ENCODE peak calls at places on chromosomes 5 and 9, in ten cellular contexts. L, N, F, I, K, J, A, C, M and X are unnamed samples.

GRCh38 chr5:163189023-163189553 is 248.3 kb upstream of the CCNG1 start:
- DNase-seq in L (no peak), N (no peak), F (no peak), I (no peak), K (no peak), J (no peak), A (no peak), C (no peak), M (no peak), X (no peak)

GRCh38 chr5:32687167-32687831 is 23.8 kb upstream of the NPR3 start:
- DNase-seq in L (no peak), N (no peak), F (no peak), I (peak), K (peak), J (no peak), A (no peak), C (no peak), M (peak), X (no peak)

GRCh38 chr9:128339761-128340690 is at the start of gene SLC27A4:
- DNase-seq in L (peak), N (peak), F (peak), I (peak), K (peak), J (peak), A (peak), C (peak), M (peak), X (peak)

GRCh38 chr5:32961066-32961429 is 249.9 kb downstream of the NPR3 start:
- DNase-seq in L (no peak), N (peak), F (no peak), I (peak), K (no peak), J (no peak), A (no peak), C (no peak), M (no peak), X (no peak)

GRCh38 chr9:129069128-129069824 is 11.6 kb upstream of the DOLPP1 start:
- DNase-seq in L (no peak), N (no peak), F (peak), I (peak), K (no peak), J (no peak), A (peak), C (no peak), M (peak), X (no peak)

GRCh38 chr9:97632406-97632991 is 669 bp downstream of the TSTD2 start:
- DNase-seq in L (peak), N (no peak), F (no peak), I (peak), K (no peak), J (peak), A (no peak), C (no peak), M (no peak), X (no peak)

GRCh38 chr9:7186175-7186574 is 428.4 kb downstream of the KDM4C start:
- DNase-seq in L (no peak), N (no peak), F (no peak), I (peak), K (no peak), J (no peak), A (no peak), C (no peak), M (no peak), X (no peak)

GRCh38 chr5:113450366-113451328 is 15.9 kb upstream of the TSSK1B start:
- DNase-seq in L (no peak), N (no peak), F (no peak), I (peak), K (peak), J (no peak), A (no peak), C (no peak), M (no peak), X (no peak)

GRCh38 chr5:67038817-67039603 is 157.6 kb downstream of the CD180 start:
- DNase-seq in L (no peak), N (peak), F (no peak), I (peak), K (peak), J (no peak), A (no peak), C (no peak), M (no peak), X (no peak)

GRCh38 chr5:60960591-60960990 is 15.6 kb downstream of the NDUFAF2 start:
- DNase-seq in L (no peak), N (peak), F (no peak), I (peak), K (peak), J (no peak), A (no peak), C (no peak), M (peak), X (no peak)
- TF ChIP-seq CTCF in L (peak), N (peak), F (peak), I (peak), K (peak), J (peak), A (peak), C (no peak), M (peak), X (peak)

DNA sequence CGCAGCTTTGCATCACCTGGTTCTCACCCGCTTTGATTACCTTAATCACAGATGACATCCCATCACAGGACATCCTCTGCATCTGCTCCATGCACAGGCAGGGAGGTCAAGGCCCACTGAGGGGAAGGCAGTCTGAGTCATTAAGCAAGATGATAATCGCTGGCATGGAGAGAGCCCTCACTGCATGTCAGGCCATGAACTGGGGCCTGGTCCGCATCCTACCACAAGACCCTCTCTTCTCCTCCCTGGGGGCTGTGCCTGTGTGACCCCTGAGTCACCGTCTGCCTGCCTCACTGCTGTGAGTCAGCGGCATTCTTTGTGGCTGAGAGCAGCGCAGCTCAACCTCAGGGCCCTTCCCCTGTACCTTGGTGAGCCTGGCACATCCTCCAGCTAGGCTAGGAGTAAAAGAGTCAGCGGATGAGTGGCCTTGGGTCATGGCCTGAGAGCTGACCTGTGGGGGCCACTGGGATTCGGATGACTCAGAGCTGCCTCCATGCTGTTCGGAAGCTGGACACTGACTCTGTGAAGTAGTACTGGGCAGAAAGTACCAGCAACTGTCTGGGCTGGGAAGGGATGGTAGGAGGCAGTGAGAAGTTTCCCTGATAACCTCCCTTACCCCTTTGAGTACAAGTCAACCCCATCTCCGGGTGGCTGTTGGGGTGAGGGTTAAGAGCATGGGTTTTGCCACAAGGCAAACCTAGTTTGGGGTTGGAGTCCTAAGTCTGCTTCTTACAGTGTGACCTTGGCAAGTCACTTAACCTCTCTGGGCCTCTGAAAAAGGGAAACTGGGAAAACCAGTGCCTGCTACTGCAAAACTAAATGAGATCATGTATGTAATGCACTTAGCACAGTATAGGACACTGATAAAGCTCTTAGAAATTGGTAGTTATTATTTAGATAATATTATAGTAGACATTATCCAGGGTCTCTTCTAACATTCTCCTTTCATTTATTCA is 14.6 kb upstream of the ARSI start:
- DNase-seq in L (no peak), N (peak), F (no peak), I (peak), K (peak), J (no peak), A (no peak), C (no peak), M (peak), X (no peak)
- TF ChIP-seq CTCF in L (no peak), N (no peak), F (no peak), I (no peak), K (no peak), J (no peak), A (no peak), C (no peak), M (no peak), X (no peak)

GRCh38 chr5:178284095-178284675 is 51.6 kb upstream of the PHYKPL start:
- DNase-seq in L (no peak), N (peak), F (no peak), I (no peak), K (peak), J (no peak), A (no peak), C (no peak), M (no peak), X (no peak)
- TF ChIP-seq CTCF in L (peak), N (peak), F (peak), I (peak), K (peak), J (peak), A (peak), C (peak), M (peak), X (peak)

GRCh38 chr9:133594310-133594709 is 14.9 kb downstream of the FAM163B start:
- DNase-seq in L (no peak), N (no peak), F (no peak), I (no peak), K (no peak), J (no peak), A (no peak), C (no peak), M (no peak), X (no peak)

GRCh38 chr9:133591985-133592384 is 17.2 kb downstream of the FAM163B start:
- DNase-seq in L (no peak), N (no peak), F (no peak), I (no peak), K (no peak), J (no peak), A (no peak), C (no peak), M (no peak), X (no peak)

GRCh38 chr9:133593587-133593986 is 15.6 kb downstream of the FAM163B start:
- DNase-seq in L (no peak), N (no peak), F (no peak), I (no peak), K (no peak), J (no peak), A (no peak), C (no peak), M (no peak), X (no peak)

GRCh38 chr9:133591116-133591910 is 17.9 kb downstream of the FAM163B start:
- DNase-seq in L (no peak), N (no peak), F (no peak), I (no peak), K (no peak), J (no peak), A (no peak), C (no peak), M (no peak), X (no peak)

DNA sequence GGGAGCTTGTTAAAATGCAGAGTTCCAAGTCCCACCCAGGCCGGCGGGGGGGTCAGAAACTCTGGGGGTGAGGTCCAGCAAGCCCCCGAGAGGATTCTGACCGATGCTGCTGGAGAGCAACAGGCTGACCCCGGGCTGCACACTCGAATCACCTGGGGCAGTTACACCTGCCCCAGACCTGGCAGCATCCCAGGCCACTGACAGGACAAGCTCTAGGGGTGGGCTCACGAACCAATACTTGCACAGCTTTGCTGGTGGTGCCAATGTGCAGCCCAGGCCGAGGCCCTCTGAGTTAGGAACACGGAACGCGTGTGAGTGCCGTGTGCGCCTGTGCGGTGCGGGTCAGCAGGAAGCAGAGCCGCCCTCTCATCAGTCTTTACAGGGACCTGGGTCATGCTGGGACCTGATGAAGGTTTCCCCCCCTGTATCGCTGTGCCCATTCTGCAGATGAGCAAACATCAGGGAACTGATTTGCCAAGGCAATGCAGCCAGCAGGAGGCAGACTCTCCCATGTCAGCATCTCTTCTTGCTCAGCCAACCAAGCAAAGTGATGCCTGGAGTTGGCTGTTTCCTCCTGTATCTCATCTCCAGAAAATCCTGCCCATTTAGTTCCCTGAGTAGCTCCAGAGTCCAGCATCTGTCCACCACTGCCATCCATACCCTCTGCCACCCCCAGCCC is 16.3 kb downstream of the FAM163B start:
- DNase-seq in L (no peak), N (no peak), F (no peak), I (peak), K (no peak), J (no peak), A (no peak), C (no peak), M (no peak), X (no peak)
- TF ChIP-seq CTCF in L (no peak), N (no peak), F (no peak), I (peak), K (peak), J (no peak), A (peak), C (no peak), M (peak), X (peak)